ENCODE peak calls at places on chromosome X, in eight cellular contexts. H is fibroblast of lung, Q is PC-3, Y is aorta, F is PC-9, P is colonic mucosa, Z is brain microvascular endothelial cell, C is A549. N is an unnamed sample.

GRCh38 chrX:24702362-24703184 is 8.9 kb downstream of the POLA1 start:
- DNase-seq in H (no peak), Q (no peak), Y (no peak), F (no peak), P (no peak), Z (no peak), C (no peak), N (no peak)

GRCh38 chrX:12580548-12580947 is 210.7 kb upstream of the PRPS2 start:
- DNase-seq in H (no peak), Q (peak; percentile 80), Y (no peak), F (peak; percentile 45), P (no peak), Z (no peak), C (peak; percentile 5), N (no peak)

GRCh38 chrX:18649498-18649951 is 22.4 kb downstream of the RS1 start:
- DNase-seq in H (no peak), Q (no peak), Y (no peak), F (no peak), P (no peak), Z (no peak), C (no peak), N (no peak)

GRCh38 chrX:54178100-54178940 is 4.7 kb downstream of the FAM120C start:
- DNase-seq in H (peak; percentile 86), Q (peak; percentile 79), Y (no peak), F (peak; percentile 79), P (no peak), Z (peak; percentile 43), C (peak; percentile 36), N (peak; percentile 83)

GRCh38 chrX:96563663-96564062 is 121.0 kb upstream of the DIAPH2 start:
- DNase-seq in H (peak; percentile 95), Q (peak; percentile 24), Y (no peak), F (peak; percentile 37), P (no peak), Z (no peak), C (no peak), N (peak; percentile 76)

GRCh38 chrX:29826651-29827206 is 388.6 kb upstream of the MAGEB2 start:
- DNase-seq in H (no peak), Q (no peak), Y (no peak), F (no peak), P (no peak), Z (no peak), C (no peak), N (no peak)

GRCh38 chrX:141662781-141663180 is 35.8 kb downstream of the SPANXD start:
- DNase-seq in H (peak; percentile 25), Q (no peak), Y (no peak), F (no peak), P (no peak), Z (no peak), C (no peak), N (peak; percentile 17)

GRCh38 chrX:124217289-124218251 is 114.9 kb upstream of the TEX13D start:
- DNase-seq in H (no peak), Q (peak; percentile 80), Y (no peak), F (no peak), P (no peak), Z (peak; percentile 53), C (no peak), N (peak; percentile 30)

GRCh38 chrX:21398424-21398823 is 24.2 kb downstream of the CNKSR2 start:
- DNase-seq in H (no peak), Q (no peak), Y (no peak), F (no peak), P (no peak), Z (no peak), C (no peak), N (peak; percentile 4)

GRCh38 chrX:123869488-123869887 is 9.6 kb downstream of the XIAP start:
- DNase-seq in H (peak; percentile 44), Q (peak; percentile 54), Y (no peak), F (peak; percentile 70), P (no peak), Z (peak; percentile 12), C (no peak), N (peak; percentile 62)

GRCh38 chrX:135520022-135520552 is 373 bp upstream of the INTS6L start:
- DNase-seq in H (peak; percentile 52), Q (no peak), Y (no peak), F (no peak), P (no peak), Z (peak; percentile 10), C (no peak), N (peak; percentile 42)

GRCh38 chrX:148878371-148878770 is 378.0 kb downstream of the AFF2 start:
- DNase-seq in H (peak; percentile 23), Q (no peak), Y (no peak), F (peak; percentile 43), P (no peak), Z (peak; percentile 57), C (no peak), N (peak; percentile 68)

DNA sequence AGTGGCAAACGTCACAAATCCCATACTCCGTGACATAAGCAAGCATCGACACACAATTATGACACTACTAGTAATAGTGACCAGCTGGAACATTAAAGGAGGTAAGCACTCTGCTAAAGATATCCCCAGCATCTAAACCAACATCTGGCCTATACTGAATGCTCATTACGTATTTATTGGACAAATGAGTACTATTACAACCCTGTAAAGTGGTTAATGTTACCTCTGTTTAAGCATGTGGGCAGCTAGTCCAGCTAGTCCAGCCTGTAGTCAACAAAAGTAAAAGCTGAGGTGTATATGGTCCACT is 419 bp upstream of the RPGR start:
- DNase-seq in H (no peak), Q (no peak), Y (no peak), F (no peak), P (no peak), Z (no peak), C (no peak), N (no peak)
- H3K4me3 ChIP-seq in H (no peak overlapping the region), Q (peak overlapping the region; percentile 79), Y (no peak overlapping the region), F (no peak overlapping the region), P (peak overlapping the region; percentile 60), Z (peak overlapping the region; percentile 71), C (peak overlapping the region; percentile 51), N (no peak overlapping the region)

GRCh38 chrX:70434914-70435586 is 9.6 kb upstream of the DLG3 start:
- DNase-seq in H (peak; percentile 48), Q (no peak), Y (no peak), F (no peak), P (no peak), Z (no peak), C (no peak), N (peak; percentile 51)
- H3K4me3 ChIP-seq in H (peak overlapping the region; percentile 46), Q (peak overlapping the region; percentile 93), Y (peak overlapping the region; percentile 67), F (peak overlapping the region; percentile 70), P (peak overlapping the region; percentile 49), Z (peak overlapping the region; percentile 74), C (peak overlapping the region; percentile 72), N (peak overlapping the region; percentile 71)

GRCh38 chrX:128973033-128973432 is 550.3 kb downstream of the SMARCA1 start:
- DNase-seq in H (no peak), Q (no peak), Y (no peak), F (no peak), P (no peak), Z (no peak), C (no peak), N (no peak)

DNA sequence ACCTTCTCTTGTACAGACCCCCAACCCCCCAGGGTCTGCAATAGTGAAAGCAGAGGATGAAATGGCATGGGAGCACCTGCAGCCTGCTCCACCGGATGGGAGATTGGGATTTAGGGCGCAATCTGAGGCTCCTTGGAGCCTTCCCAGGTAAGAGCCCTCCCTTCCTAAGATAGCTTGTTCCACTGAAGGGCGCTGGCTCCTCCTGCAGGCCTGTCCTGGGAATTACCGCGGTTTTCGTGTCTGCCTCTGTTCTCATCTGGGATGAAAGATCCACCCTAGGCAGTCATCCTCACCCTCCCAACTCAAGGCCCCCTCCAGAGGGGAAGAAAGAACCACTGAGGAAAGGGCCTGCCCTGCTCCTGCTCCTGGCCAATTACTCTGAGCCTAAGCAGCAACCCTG is 547.6 kb downstream of the SMARCA1 start:
- DNase-seq in H (no peak), Q (peak; percentile 33), Y (no peak), F (no peak), P (peak; percentile 47), Z (no peak), C (peak; percentile 17), N (peak; percentile 0)
- H3K4me3 ChIP-seq in H (no peak overlapping the region), Q (no peak overlapping the region), Y (no peak overlapping the region), F (no peak overlapping the region), P (no peak overlapping the region), Z (no peak overlapping the region), C (no peak overlapping the region), N (no peak overlapping the region)

DNA sequence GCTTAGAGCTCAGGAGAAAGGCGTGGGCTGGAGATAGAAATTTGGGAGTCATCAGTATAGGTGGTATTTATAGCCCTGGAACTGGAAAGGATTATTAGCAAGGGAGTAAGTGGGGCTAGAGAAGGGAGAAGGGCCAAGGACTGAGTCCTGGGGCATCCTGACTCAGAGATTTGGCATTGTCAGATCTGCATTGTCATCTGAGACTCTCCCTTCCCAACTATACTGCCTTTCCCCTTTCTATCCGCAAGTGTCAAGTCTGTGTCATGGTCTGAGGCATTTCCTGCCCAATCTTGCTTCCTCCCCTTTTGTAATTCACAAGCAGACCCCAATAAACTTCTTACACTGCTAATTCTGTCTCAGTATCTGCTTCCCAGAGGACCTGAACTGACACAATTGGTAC is 24.4 kb upstream of the SLC25A43 start:
- DNase-seq in H (no peak), Q (peak; percentile 77), Y (no peak), F (no peak), P (no peak), Z (peak; percentile 33), C (no peak), N (peak; percentile 65)
- H3K4me3 ChIP-seq in H (no peak overlapping the region), Q (no peak overlapping the region), Y (no peak overlapping the region), F (no peak overlapping the region), P (no peak overlapping the region), Z (no peak overlapping the region), C (no peak overlapping the region), N (no peak overlapping the region)

GRCh38 chrX:10633722-10634121 is 13.3 kb upstream of the MID1 start:
- DNase-seq in H (peak; percentile 88), Q (peak; percentile 90), Y (no peak), F (peak; percentile 87), P (no peak), Z (peak; percentile 88), C (peak; percentile 67), N (peak; percentile 91)

GRCh38 chrX:10631416-10632145 is 11.2 kb upstream of the MID1 start:
- DNase-seq in H (no peak), Q (peak; percentile 75), Y (no peak), F (no peak), P (no peak), Z (no peak), C (no peak), N (no peak)

GRCh38 chrX:10636337-10636736 is 16.0 kb upstream of the MID1 start:
- DNase-seq in H (peak; percentile 78), Q (peak; percentile 80), Y (no peak), F (peak; percentile 47), P (peak; percentile 25), Z (peak; percentile 49), C (peak; percentile 71), N (peak; percentile 79)

GRCh38 chrX:10636851-10637250 is 16.5 kb upstream of the MID1 start:
- DNase-seq in H (peak; percentile 30), Q (no peak), Y (no peak), F (no peak), P (no peak), Z (no peak), C (no peak), N (no peak)

DNA sequence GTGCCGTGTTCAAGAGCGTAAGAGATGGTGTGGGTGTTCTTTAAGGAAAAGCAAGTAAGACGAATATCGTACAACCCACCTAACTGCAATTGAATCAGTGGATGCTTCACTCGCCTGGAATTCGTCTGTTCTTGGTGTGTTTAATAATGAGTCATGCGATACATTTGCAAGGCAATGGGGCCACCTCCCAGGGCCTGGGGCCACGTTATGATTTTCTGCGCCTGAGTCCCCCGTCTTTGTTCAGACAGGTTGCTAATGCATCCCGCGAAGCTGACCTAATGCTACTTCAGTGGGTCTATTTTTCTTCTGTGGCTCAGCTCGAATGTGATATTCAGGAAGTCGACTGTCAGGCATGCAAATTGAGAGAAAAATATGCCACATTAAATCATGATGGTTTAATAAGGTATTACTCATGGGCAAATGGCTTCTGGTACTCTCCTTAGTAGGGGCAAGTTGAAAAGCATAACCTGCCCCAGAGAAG is 14.3 kb upstream of the MID1 start:
- DNase-seq in H (peak; percentile 78), Q (peak; percentile 95), Y (no peak), F (peak; percentile 95), P (no peak), Z (peak; percentile 91), C (peak; percentile 71), N (peak; percentile 57)
- H3K4me3 ChIP-seq in H (no peak overlapping the region), Q (peak overlapping the region; percentile 51), Y (no peak overlapping the region), F (peak overlapping the region; percentile 37), P (no peak overlapping the region), Z (no peak overlapping the region), C (peak overlapping the region; percentile 14), N (no peak overlapping the region)